ENCODE peak calls at places on chromosomes 13 and 19, in five cellular contexts. L is GM12878, B is keratinocyte, P is H9, U is mammary epithelial cell. A is an unnamed sample. For H3K27me3, the result is how much of the 10 kb centered on the place peaks cover.

GRCh38 chr19:17080441-17080803 is 4.8 kb downstream of the MYO9B start:
- DNase-seq in L (no peak), B (no peak), P (no peak), U (no peak), A (no peak)

GRCh38 chr13:87147076-87147475 is 524.1 kb upstream of the SLITRK5 start:
- DNase-seq in L (no peak), B (no peak), P (no peak), U (peak), A (peak)

GRCh38 chr19:45615795-45616708 is 14.0 kb upstream of the GPR4 start:
- DNase-seq in L (peak), B (peak), P (peak), U (peak), A (peak)

GRCh38 chr13:101985321-101985720 is 416.5 kb downstream of the FGF14 start:
- DNase-seq in L (no peak), B (no peak), P (no peak), U (peak), A (no peak)

GRCh38 chr13:24271231-24271610 is 38.2 kb upstream of the C1QTNF9 start:
- DNase-seq in L (no peak), B (no peak), P (no peak), U (no peak), A (no peak)

GRCh38 chr13:64078480-64078936 is 2662.9 kb upstream of the PCDH20 start:
- DNase-seq in L (no peak), B (no peak), P (no peak), U (no peak), A (no peak)

GRCh38 chr19:33499671-33500506 is 21.7 kb downstream of the PEPD start:
- DNase-seq in L (no peak), B (no peak), P (no peak), U (no peak), A (no peak)

GRCh38 chr13:108322206-108322824 is 52.8 kb downstream of the TNFSF13B start:
- DNase-seq in L (peak), B (peak), P (no peak), U (peak), A (peak)

GRCh38 chr13:77028202-77028601 is 1.2 kb upstream of the FBXL3 start:
- DNase-seq in L (no peak), B (no peak), P (no peak), U (peak), A (no peak)

GRCh38 chr13:32205426-32206096 is 109.6 kb downstream of the ZAR1L start:
- DNase-seq in L (no peak), B (no peak), P (no peak), U (no peak), A (peak)

DNA sequence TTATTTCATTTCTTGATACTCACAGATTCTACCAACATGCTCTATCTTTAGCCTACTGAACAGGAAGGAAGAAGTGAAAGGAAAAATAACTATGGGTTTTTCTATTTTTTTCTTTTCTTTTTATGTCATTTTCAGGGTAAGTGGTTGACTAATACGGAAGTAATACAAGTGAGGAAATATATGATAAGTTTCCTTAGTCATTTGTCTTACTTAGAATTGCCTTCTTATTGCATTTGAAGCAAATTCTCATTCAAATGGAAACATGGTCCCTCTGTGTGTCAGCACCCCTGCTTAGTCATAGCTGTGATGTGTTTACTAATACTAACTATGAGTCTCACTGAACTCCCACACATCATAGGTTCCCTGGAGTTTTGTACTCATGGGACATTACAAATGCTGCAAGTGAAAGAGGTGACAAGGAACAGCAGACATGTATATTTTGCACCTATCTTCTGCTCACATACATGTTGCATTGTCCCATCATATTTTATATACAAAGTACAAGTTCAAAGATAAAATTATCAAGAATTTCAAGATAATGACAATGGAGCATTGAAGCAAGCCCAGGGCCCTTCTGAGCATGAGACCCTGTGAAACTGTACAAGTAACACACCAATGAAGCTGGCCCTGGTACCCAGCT is 60.1 kb downstream of the DCT start:
- DNase-seq in L (no peak), B (no peak), P (no peak), U (peak), A (peak)
- H3K9ac ChIP-seq in L (no peak), B (no peak), P (no peak), U (no peak), A (no peak)

DNA sequence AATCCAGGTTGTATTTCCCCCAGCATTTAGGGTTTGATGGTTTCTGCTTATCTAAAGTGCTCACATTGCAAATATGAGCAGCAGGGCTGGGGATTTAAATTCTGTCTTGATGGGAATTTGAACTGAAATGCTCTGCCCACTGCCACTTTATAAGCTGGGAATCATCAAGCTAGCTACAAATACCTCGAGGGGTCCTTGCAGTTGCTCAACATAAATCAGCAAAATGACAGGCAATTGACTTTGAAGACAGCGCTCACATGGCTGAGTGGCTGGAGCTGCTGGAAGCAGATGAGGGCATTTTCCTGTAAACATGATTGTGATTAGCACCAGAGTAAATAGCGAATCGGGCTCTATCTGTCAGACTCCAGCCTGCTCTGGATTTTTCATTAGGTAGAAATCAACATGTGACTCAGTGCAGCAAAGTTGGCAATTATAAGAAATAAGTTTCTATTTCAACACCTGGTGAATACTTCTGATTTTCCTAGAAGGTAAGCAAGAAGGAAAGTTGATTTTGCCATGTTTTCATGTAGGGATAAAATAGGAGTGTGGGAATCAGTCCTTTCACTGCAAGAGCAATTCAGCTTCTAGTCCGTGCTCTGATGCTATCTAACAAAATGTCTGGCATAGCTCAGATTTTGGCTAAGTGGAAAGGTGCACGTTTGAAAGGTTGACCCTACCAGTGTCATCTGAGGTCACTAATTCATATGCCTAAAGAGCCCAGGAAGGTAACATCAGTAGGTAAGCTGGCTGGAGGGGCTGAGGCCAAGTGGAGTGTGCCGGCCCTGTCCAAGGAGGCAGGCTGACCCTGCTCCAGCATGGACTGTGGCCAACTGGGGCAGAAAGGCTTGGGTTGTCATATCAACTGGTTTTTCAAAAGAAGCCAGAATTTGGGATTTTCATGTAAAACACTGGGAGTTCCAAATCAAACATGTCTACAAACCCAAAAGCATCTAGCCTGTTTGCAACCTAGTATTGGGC is 39.1 kb upstream of the MEDAG start:
- DNase-seq in L (no peak), B (no peak), P (no peak), U (no peak), A (no peak)
- H3K4me2 ChIP-seq in L (no peak), B (no peak), P (no peak), U (no peak), A (no peak)

DNA sequence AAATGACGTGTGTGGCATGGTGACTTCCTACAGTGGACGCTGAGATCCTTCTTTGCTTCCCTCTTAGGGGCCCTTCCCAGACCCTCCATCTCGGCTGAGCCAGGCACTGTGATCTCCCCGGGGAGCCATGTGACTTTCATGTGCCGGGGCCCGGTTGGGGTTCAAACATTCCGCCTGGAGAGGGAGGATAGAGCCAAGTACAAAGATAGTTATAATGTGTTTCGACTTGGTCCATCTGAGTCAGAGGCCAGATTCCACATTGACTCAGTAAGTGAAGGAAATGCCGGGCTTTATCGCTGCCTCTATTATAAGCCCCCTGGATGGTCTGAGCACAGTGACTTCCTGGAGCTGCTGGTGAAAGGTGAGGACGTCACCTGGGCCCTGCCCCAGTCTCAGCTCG is 5.2 kb downstream of the LAIR2 start:
- DNase-seq in L (no peak), B (no peak), P (no peak), U (no peak), A (no peak)
- H3K27me3 ChIP-seq in L (under half), B (under half), P (under half), U (under half), A (under half)

GRCh38 chr13:22812793-22813192 is 368.0 kb upstream of the SGCG start:
- DNase-seq in L (no peak), B (no peak), P (no peak), U (no peak), A (no peak)
- H3K9ac ChIP-seq in L (no peak), B (no peak), P (no peak), U (no peak), A (no peak)

DNA sequence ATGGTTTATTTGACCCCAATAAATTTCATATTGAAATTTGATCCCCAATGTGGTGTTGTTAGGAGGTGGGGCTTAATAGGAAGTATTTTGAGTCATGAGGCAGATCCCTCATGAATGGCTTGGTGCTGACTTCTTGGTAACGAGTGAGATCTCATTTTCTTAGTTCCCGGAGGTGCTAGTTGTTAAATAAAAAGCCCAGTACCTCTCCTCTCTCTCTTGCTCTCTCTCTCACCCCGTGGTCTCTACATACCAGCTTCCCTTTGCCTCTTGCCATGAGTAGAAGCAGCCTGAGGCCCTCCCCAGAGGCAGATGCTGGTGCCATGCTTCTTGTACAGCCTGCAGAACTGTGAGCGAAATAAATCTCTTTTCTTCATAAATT is 39.4 kb upstream of the KATNAL1 start:
- DNase-seq in L (no peak), B (no peak), P (no peak), U (no peak), A (no peak)
- H3K4me2 ChIP-seq in L (peak), B (no peak), P (no peak), U (peak), A (no peak)

DNA sequence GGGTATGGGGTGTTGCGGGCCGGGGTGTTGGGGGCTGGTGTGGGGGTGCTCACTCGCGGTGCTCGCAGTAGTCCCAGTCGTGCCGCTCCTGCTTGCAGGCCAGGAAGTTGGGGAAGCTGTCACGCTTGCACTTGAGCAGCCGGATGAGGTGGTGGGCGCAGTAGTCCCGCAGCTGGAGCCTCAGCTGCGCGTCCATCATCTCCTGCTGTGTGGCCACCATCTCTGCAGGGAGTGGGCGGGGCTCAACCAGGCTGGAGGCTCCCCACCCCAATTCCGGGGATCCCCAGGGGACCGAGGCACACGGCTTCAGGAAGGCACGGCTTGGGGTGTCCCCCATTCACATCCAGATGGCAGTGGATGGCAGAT is 5.2 kb downstream of the NDUFB7 start:
- DNase-seq in L (no peak), B (no peak), P (peak), U (no peak), A (no peak)
- H3K27me3 ChIP-seq in L (under half), B (under half), P (under half), U (under half), A (under half)